ENCODE peak calls at places on chromosomes 5 and 9, in seven cellular contexts. R is K562, I is A549, D is HepG2, L is SK-N-SH, O is endothelial cell of umbilical vein, U is HCT116. G is an unnamed sample.

GRCh38 chr5:128574041-128574440 is 36.0 kb upstream of the FBN2 start:
- DNase-seq in R (no peak), I (peak), D (no peak), L (no peak), O (no peak), U (no peak), G (no peak)

GRCh38 chr5:44454002-44454401 is 64.8 kb upstream of the FGF10 start:
- DNase-seq in R (no peak), I (no peak), D (no peak), L (no peak), O (no peak), U (no peak), G (no peak)

GRCh38 chr9:87685871-87686519 is 39.9 kb upstream of the CTSL start:
- DNase-seq in R (peak), I (no peak), D (no peak), L (no peak), O (no peak), U (no peak), G (no peak)

GRCh38 chr5:122202952-122203351 is 73.6 kb downstream of the ZNF474 start:
- DNase-seq in R (no peak), I (no peak), D (no peak), L (peak), O (no peak), U (no peak), G (no peak)

GRCh38 chr5:96155156-96155555 is 193.5 kb upstream of the ELL2 start:
- DNase-seq in R (no peak), I (no peak), D (no peak), L (no peak), O (no peak), U (no peak), G (no peak)

GRCh38 chr9:22158983-22159382 is 149.9 kb upstream of the CDKN2B start:
- DNase-seq in R (no peak), I (peak), D (peak), L (no peak), O (peak), U (peak), G (no peak)

GRCh38 chr5:58259685-58260152 is 200.2 kb downstream of the PLK2 start:
- DNase-seq in R (no peak), I (peak), D (peak), L (no peak), O (peak), U (peak), G (no peak)

GRCh38 chr5:171986772-171987171 is 19.7 kb downstream of the FBXW11 start:
- DNase-seq in R (no peak), I (no peak), D (no peak), L (no peak), O (no peak), U (no peak), G (no peak)

GRCh38 chr5:14413331-14413750 is 168.3 kb upstream of the OTULINL start:
- DNase-seq in R (no peak), I (no peak), D (no peak), L (no peak), O (no peak), U (no peak), G (no peak)

GRCh38 chr9:68981825-68982224 is 32.1 kb downstream of the PRKACG start:
- DNase-seq in R (no peak), I (no peak), D (no peak), L (no peak), O (no peak), U (no peak), G (peak)

GRCh38 chr5:95142145-95142544 is 142.7 kb downstream of the MCTP1 start:
- DNase-seq in R (no peak), I (no peak), D (no peak), L (no peak), O (peak), U (no peak), G (no peak)

GRCh38 chr5:54186108-54186507 is 124.3 kb downstream of the ARL15 start:
- DNase-seq in R (no peak), I (no peak), D (no peak), L (no peak), O (no peak), U (no peak), G (no peak)

GRCh38 chr5:127293373-127293772 is 2.8 kb downstream of the MEGF10 start:
- DNase-seq in R (no peak), I (no peak), D (no peak), L (no peak), O (no peak), U (no peak), G (no peak)

GRCh38 chr5:141605523-141606277 is 13.1 kb downstream of the DIAPH1 start:
- DNase-seq in R (no peak), I (no peak), D (no peak), L (no peak), O (peak), U (no peak), G (peak)

GRCh38 chr5:172800088-172800551 is 29.1 kb upstream of the DUSP1 start:
- DNase-seq in R (no peak), I (peak), D (no peak), L (no peak), O (no peak), U (no peak), G (peak)

GRCh38 chr5:43036856-43037711 is 3.0 kb downstream of the ANXA2R start:
- DNase-seq in R (no peak), I (no peak), D (no peak), L (no peak), O (peak), U (no peak), G (peak)

GRCh38 chr9:4301971-4302427 is 2.1 kb upstream of the GLIS3 start:
- DNase-seq in R (no peak), I (peak), D (no peak), L (no peak), O (peak), U (no peak), G (peak)

GRCh38 chr9:116951588-116952433 is 264.7 kb downstream of the TRIM32 start:
- DNase-seq in R (no peak), I (peak), D (no peak), L (no peak), O (no peak), U (no peak), G (no peak)

GRCh38 chr5:9549941-9550340 is 4.1 kb upstream of the SEMA5A start:
- DNase-seq in R (no peak), I (no peak), D (no peak), L (no peak), O (no peak), U (no peak), G (no peak)

GRCh38 chr9:75197521-75197920 is 109.2 kb downstream of the OSTF1 start:
- DNase-seq in R (no peak), I (no peak), D (no peak), L (no peak), O (peak), U (no peak), G (no peak)

GRCh38 chr5:38532165-38532669 is 24.2 kb downstream of the LIFR start:
- DNase-seq in R (no peak), I (no peak), D (no peak), L (no peak), O (no peak), U (no peak), G (no peak)

GRCh38 chr9:99383536-99383935 is 161.5 kb downstream of the SEC61B start:
- DNase-seq in R (no peak), I (no peak), D (no peak), L (no peak), O (no peak), U (no peak), G (no peak)

GRCh38 chr9:99387416-99387815 is 165.3 kb downstream of the SEC61B start:
- DNase-seq in R (no peak), I (no peak), D (no peak), L (no peak), O (peak), U (no peak), G (no peak)

GRCh38 chr9:99389087-99390033 is 167.3 kb downstream of the SEC61B start:
- DNase-seq in R (no peak), I (no peak), D (no peak), L (no peak), O (no peak), U (no peak), G (no peak)

GRCh38 chr9:99385814-99386279 is 163.8 kb downstream of the SEC61B start:
- DNase-seq in R (no peak), I (no peak), D (no peak), L (no peak), O (no peak), U (peak), G (peak)

GRCh38 chr9:99385215-99385614 is 163.1 kb downstream of the SEC61B start:
- DNase-seq in R (no peak), I (no peak), D (no peak), L (no peak), O (no peak), U (no peak), G (no peak)
- TF ChIP-seq CTCF in R (no peak), I (no peak), D (no peak), L (no peak), O (no peak), U (no peak), G (no peak)

GRCh38 chr9:137317021-137317978 is 15.2 kb upstream of the NRARP start:
- DNase-seq in R (no peak), I (peak), D (no peak), L (peak), O (no peak), U (no peak), G (no peak)
- TF ChIP-seq MAX in R (no peak), I (no peak), D (no peak), L (no peak), O (no peak), U (no peak), G (no peak)

DNA sequence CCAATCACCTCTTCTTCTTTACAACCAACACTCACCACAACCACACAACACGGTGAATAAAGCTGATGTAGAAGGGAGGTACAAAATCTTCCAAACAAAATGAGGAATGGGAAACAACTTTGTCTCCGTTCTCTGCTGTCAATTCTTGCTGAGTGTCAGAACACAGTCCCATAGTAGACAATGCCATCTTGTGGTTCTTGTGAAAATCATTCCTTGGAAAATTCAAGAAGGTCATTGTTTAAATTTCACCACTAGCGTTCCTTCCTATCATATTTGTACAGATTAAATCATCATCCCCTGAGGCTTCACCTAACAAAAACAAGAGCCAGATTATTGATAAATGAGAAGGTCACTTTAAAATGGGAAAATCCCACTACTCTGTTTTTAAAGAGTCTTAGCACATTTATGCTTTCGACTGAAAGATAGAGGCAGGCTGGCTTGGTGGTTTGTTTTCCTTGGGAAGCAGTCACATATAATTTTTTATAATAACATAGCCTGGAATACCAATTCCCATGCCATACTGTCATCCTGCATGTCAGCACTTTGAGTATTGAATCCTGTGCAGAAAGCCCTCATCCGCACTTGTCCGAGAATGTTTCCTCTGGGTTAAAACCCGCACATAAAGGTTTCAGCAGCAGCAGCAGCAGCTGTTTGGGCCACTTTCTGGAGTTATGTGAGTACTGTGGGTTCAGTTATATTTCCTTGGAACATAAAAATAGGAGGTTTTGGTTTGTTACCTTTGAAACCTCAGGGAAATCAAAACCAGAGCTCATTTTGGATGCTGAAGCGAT is 395.0 kb upstream of the SMARCA2 start:
- DNase-seq in R (no peak), I (peak), D (peak), L (no peak), O (no peak), U (no peak), G (peak)
- TF ChIP-seq CTCF in R (no peak), I (peak), D (peak), L (peak), O (no peak), U (no peak), G (peak)

GRCh38 chr9:125233678-125234077 is 7.5 kb downstream of the HSPA5 start:
- DNase-seq in R (no peak), I (peak), D (no peak), L (no peak), O (peak), U (no peak), G (peak)
- TF ChIP-seq MAX in R (no peak), I (no peak), D (no peak), L (peak), O (no peak), U (no peak), G (no peak)

GRCh38 chr9:89574309-89574708 is 30.5 kb upstream of the GADD45G start:
- DNase-seq in R (no peak), I (no peak), D (no peak), L (no peak), O (no peak), U (no peak), G (no peak)

GRCh38 chr9:89577363-89577762 is 27.4 kb upstream of the GADD45G start:
- DNase-seq in R (no peak), I (no peak), D (no peak), L (no peak), O (no peak), U (no peak), G (no peak)

GRCh38 chr9:89579741-89580395 is 24.9 kb upstream of the GADD45G start:
- DNase-seq in R (no peak), I (no peak), D (no peak), L (no peak), O (no peak), U (no peak), G (peak)

DNA sequence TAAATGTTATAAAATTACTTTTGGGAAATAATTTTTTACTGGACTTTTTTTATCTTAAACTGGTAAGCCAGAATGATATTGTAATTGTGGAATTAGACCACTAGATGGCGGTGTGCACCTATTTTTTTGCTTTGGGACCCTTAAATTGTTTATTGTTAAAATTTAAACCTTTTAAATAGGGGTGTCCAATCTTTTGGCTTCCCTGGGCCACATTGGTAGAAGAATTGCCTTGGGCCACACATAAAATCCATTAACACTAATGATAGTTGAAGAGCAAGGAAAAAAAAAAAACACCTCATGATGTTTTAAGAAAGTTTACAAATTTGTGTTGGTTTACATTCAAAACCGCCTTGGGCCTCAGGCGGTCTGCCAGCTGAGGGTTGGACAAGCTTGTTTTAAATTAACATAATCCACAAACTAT is 28.4 kb upstream of the GADD45G start:
- DNase-seq in R (peak), I (peak), D (peak), L (peak), O (peak), U (peak), G (peak)
- TF ChIP-seq CTCF in R (no peak), I (peak), D (peak), L (peak), O (peak), U (peak), G (peak)

GRCh38 chr5:157827429-157827828 is 31.5 kb downstream of the CLINT1 start:
- DNase-seq in R (no peak), I (no peak), D (no peak), L (no peak), O (peak), U (no peak), G (no peak)
- TF ChIP-seq MAX in R (no peak), I (no peak), D (no peak), L (no peak), O (no peak), U (no peak), G (no peak)

G was measured in NB4.